ENCODE peak calls at places on chromosome 16, in eight cellular contexts. U is bronchial epithelial cell, Z is dorsolateral prefrontal cortex, O is adrenal gland, J is fibroblast of lung, B is heart right ventricle, X is MM.1S, R is transverse colon. Q is an unnamed sample.

GRCh38 chr16:71709231-71709781 is 15.2 kb downstream of the PHLPP2 start:
- DNase-seq in U (peak), Z (no peak), O (no peak), J (peak), B (no peak), X (no peak), R (no peak), Q (no peak)

GRCh38 chr16:17590711-17591654 is 120.2 kb upstream of the XYLT1 start:
- DNase-seq in U (no peak), Z (no peak), O (no peak), J (no peak), B (no peak), X (no peak), R (no peak), Q (no peak)

GRCh38 chr16:50857881-50858280 is 116.0 kb downstream of the CYLD start:
- DNase-seq in U (no peak), Z (no peak), O (no peak), J (no peak), B (no peak), X (no peak), R (no peak), Q (no peak)

GRCh38 chr16:86239381-86239780 is 270.9 kb upstream of the FOXF1 start:
- DNase-seq in U (no peak), Z (no peak), O (no peak), J (no peak), B (no peak), X (no peak), R (no peak), Q (no peak)

GRCh38 chr16:4989391-4990006 is 31.4 kb downstream of the SEC14L5 start:
- DNase-seq in U (no peak), Z (no peak), O (no peak), J (no peak), B (no peak), X (no peak), R (no peak), Q (no peak)

GRCh38 chr16:4455081-4455480 is 19.3 kb downstream of the NMRAL1 start:
- DNase-seq in U (no peak), Z (no peak), O (no peak), J (no peak), B (no peak), X (no peak), R (no peak), Q (no peak)

GRCh38 chr16:52451971-52452421 is 94.9 kb downstream of the TOX3 start:
- DNase-seq in U (no peak), Z (no peak), O (no peak), J (no peak), B (no peak), X (no peak), R (peak), Q (no peak)

GRCh38 chr16:58628845-58629680 is 563 bp downstream of the CNOT1 start:
- DNase-seq in U (peak), Z (peak), O (peak), J (peak), B (peak), X (peak), R (peak), Q (no peak)

GRCh38 chr16:54630284-54630967 is 300.2 kb upstream of the IRX5 start:
- DNase-seq in U (peak), Z (no peak), O (no peak), J (peak), B (no peak), X (no peak), R (no peak), Q (no peak)

GRCh38 chr16:54169112-54169511 is 117.5 kb downstream of the IRX3 start:
- DNase-seq in U (no peak), Z (no peak), O (no peak), J (no peak), B (no peak), X (no peak), R (no peak), Q (no peak)

GRCh38 chr16:56301391-56301850 is 110.1 kb downstream of the GNAO1 start:
- DNase-seq in U (no peak), Z (peak), O (no peak), J (peak), B (no peak), X (no peak), R (no peak), Q (no peak)

GRCh38 chr16:49436181-49436580 is 62.6 kb downstream of the C16orf78 start:
- DNase-seq in U (no peak), Z (no peak), O (no peak), J (no peak), B (no peak), X (no peak), R (no peak), Q (no peak)

GRCh38 chr16:30348929-30349328 is 6.2 kb downstream of the CD2BP2 start:
- DNase-seq in U (no peak), Z (peak), O (no peak), J (no peak), B (no peak), X (no peak), R (peak), Q (no peak)

GRCh38 chr16:4391635-4392381 is 20.2 kb downstream of the VASN start:
- DNase-seq in U (no peak), Z (no peak), O (no peak), J (no peak), B (no peak), X (no peak), R (no peak), Q (no peak)

GRCh38 chr16:17416461-17417221 is 54.1 kb downstream of the XYLT1 start:
- DNase-seq in U (no peak), Z (peak), O (peak), J (peak), B (no peak), X (peak), R (peak), Q (no peak)

GRCh38 chr16:10419701-10420100 is 33.8 kb downstream of the ATF7IP2 start:
- DNase-seq in U (no peak), Z (no peak), O (no peak), J (no peak), B (no peak), X (no peak), R (no peak), Q (no peak)

GRCh38 chr16:69273009-69273408 is 38.1 kb upstream of the VPS4A start:
- DNase-seq in U (no peak), Z (no peak), O (no peak), J (peak), B (no peak), X (no peak), R (no peak), Q (no peak)

GRCh38 chr16:3020604-3021448 is 658 bp downstream of the TNFRSF12A start:
- DNase-seq in U (peak), Z (peak), O (peak), J (peak), B (peak), X (peak), R (peak), Q (no peak)

DNA sequence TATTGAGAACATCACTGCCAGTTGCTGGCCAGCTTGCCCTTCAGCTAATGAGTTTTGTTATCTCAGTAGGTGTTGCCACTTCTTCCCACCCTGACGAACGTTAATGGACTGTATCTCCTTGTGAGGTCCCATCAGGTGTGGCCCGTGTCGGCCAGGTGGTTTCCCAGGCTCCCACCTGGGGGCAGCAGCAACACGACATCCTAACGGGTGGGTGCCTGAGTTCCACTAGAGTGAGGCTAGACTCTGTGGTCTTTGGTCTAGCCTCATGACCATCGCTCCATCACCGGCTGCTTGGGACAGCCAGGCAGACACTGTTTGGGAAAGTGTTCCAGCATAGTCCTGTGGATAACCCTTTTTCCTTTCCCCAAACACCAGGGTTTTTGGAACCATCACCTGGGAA is 45.6 kb upstream of the LCMT1 start:
- DNase-seq in U (no peak), Z (no peak), O (no peak), J (no peak), B (peak), X (no peak), R (no peak), Q (no peak)
- TF ChIP-seq CTCF in U (no peak), Z (no peak), O (no peak), J (no peak), B (no peak), X (peak), R (no peak), Q (peak)

GRCh38 chr16:81164481-81164880 is 68.3 kb upstream of the GCSH start:
- DNase-seq in U (no peak), Z (no peak), O (no peak), J (no peak), B (no peak), X (no peak), R (peak), Q (no peak)

GRCh38 chr16:81163671-81164070 is 67.5 kb upstream of the GCSH start:
- DNase-seq in U (no peak), Z (no peak), O (no peak), J (no peak), B (no peak), X (no peak), R (no peak), Q (no peak)

GRCh38 chr16:81165411-81166097 is 69.4 kb upstream of the GCSH start:
- DNase-seq in U (no peak), Z (no peak), O (no peak), J (no peak), B (no peak), X (no peak), R (no peak), Q (no peak)

GRCh38 chr16:81166417-81167300 is 70.5 kb upstream of the GCSH start:
- DNase-seq in U (no peak), Z (no peak), O (no peak), J (no peak), B (no peak), X (no peak), R (no peak), Q (no peak)

DNA sequence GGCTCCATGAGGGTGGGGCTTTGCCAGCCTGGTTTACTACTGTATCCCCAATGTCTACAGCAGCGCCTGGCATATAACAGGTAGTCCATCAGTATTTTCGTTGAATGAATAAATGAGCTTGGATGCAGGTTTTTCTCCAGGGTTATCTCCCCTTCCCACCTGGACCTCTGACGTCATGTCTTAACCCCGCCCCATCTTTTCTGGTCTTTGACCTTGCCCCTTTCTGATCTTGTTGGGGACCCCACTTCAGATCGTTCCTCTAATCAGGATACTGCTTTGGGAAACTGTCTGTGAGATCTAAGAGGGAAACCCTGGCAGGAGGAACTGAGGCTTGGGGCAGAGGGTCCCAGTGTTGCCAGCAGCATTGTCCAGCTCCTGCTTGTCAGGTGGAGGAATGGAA is 68.8 kb upstream of the GCSH start:
- DNase-seq in U (no peak), Z (no peak), O (no peak), J (no peak), B (no peak), X (no peak), R (no peak), Q (no peak)
- H3K4me3 ChIP-seq in U (no peak), Z (no peak), O (no peak), J (no peak), B (no peak), X (no peak), R (no peak), Q (no peak)

GRCh38 chr16:85010446-85010930 is 847 bp downstream of the ZDHHC7 start:
- DNase-seq in U (no peak), Z (no peak), O (no peak), J (no peak), B (no peak), X (no peak), R (no peak), Q (no peak)

GRCh38 chr16:85008267-85008666 is 3.1 kb downstream of the ZDHHC7 start:
- DNase-seq in U (no peak), Z (no peak), O (no peak), J (no peak), B (no peak), X (no peak), R (no peak), Q (no peak)

GRCh38 chr16:85006639-85007038 is 4.7 kb downstream of the ZDHHC7 start:
- DNase-seq in U (no peak), Z (no peak), O (no peak), J (peak), B (no peak), X (no peak), R (no peak), Q (no peak)

GRCh38 chr16:85005278-85006069 is 5.9 kb downstream of the ZDHHC7 start:
- DNase-seq in U (peak), Z (no peak), O (no peak), J (no peak), B (no peak), X (no peak), R (no peak), Q (no peak)

GRCh38 chr16:85007815-85008214 is 3.5 kb downstream of the ZDHHC7 start:
- DNase-seq in U (no peak), Z (no peak), O (no peak), J (no peak), B (no peak), X (no peak), R (no peak), Q (no peak)
- TF ChIP-seq CTCF in U (no peak), Z (no peak), O (no peak), J (no peak), B (no peak), X (no peak), R (no peak), Q (no peak)

DNA sequence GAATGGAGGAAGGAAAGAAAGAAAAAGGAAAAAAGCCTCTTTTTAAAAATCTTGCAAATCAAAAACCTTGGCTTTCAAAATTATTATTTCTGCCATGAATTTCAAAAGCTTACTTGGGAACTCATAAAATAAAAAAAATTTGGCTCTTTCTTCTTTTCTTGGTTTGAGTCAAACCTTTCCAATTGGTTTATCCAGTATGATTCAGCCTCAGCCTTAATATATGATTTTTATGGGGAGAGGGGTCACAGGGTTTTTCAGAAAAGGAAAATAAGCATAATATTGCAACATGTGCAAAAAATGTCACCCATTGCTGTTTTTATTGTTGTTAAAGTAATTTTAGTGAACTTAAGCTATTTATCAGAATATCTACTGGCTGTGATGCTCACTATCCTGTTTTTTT is 31.2 kb upstream of the HAPSTR1 start:
- DNase-seq in U (no peak), Z (no peak), O (no peak), J (peak), B (no peak), X (no peak), R (no peak), Q (no peak)
- H3K4me3 ChIP-seq in U (no peak), Z (no peak), O (no peak), J (no peak), B (no peak), X (no peak), R (no peak), Q (no peak)

GRCh38 chr16:66549284-66550131 is at the start of gene TK2:
- DNase-seq in U (no peak), Z (peak), O (peak), J (peak), B (peak), X (peak), R (peak), Q (no peak)
- TF ChIP-seq CTCF in U (peak), Z (peak), O (no peak), J (no peak), B (no peak), X (peak), R (no peak), Q (peak)